ENCODE peak calls at places on chromosomes 2 and 18, in five cellular contexts. M, D, Y, S and Q are unnamed samples.

GRCh38 chr2:220646424-220646823 is 925.7 kb downstream of the EPHA4 start:
- DNase-seq in M (no peak), D (no peak), Y (no peak), S (no peak), Q (peak; percentile 62)

GRCh38 chr2:222904557-222905258 is 43.9 kb downstream of the ACSL3 start:
- DNase-seq in M (no peak), D (peak; percentile 56), Y (no peak), S (no peak), Q (no peak)

GRCh38 chr2:75547345-75548035 is 13.2 kb downstream of the EVA1A start:
- DNase-seq in M (no peak), D (no peak), Y (no peak), S (no peak), Q (no peak)

GRCh38 chr2:88932677-88933076 is 241.2 kb downstream of the RPIA start:
- DNase-seq in M (no peak), D (no peak), Y (no peak), S (no peak), Q (no peak)

GRCh38 chr18:58536534-58537271 is 92.2 kb downstream of the ALPK2 start:
- DNase-seq in M (no peak), D (no peak), Y (no peak), S (no peak), Q (peak; percentile 42)

GRCh38 chr2:58516695-58517094 is 275.6 kb upstream of the FANCL start:
- DNase-seq in M (no peak), D (no peak), Y (no peak), S (no peak), Q (no peak)

GRCh38 chr2:150165988-150166965 is 321.2 kb downstream of the RND3 start:
- DNase-seq in M (peak; percentile 36), D (no peak), Y (peak; percentile 43), S (no peak), Q (no peak)

GRCh38 chr2:30224147-30224546 is 7.2 kb upstream of the LBH start:
- DNase-seq in M (no peak), D (no peak), Y (no peak), S (no peak), Q (no peak)

GRCh38 chr2:121699421-121700328 is 37.0 kb downstream of the NIFK start:
- DNase-seq in M (no peak), D (peak; percentile 77), Y (no peak), S (peak; percentile 9), Q (no peak)

GRCh38 chr18:3816601-3817363 is 366.8 kb downstream of the TGIF1 start:
- DNase-seq in M (no peak), D (peak; percentile 41), Y (no peak), S (no peak), Q (no peak)

GRCh38 chr2:75548036-75548573 is 12.6 kb downstream of the EVA1A start:
- DNase-seq in M (no peak), D (no peak), Y (peak; percentile 19), S (no peak), Q (no peak)

GRCh38 chr2:194822097-194822496 is 834.9 kb upstream of the SLC39A10 start:
- DNase-seq in M (no peak), D (no peak), Y (no peak), S (no peak), Q (no peak)

GRCh38 chr2:109335586-109336266 is 206.7 kb downstream of the SH3RF3 start:
- DNase-seq in M (no peak), D (peak; percentile 58), Y (no peak), S (no peak), Q (peak; percentile 76)

GRCh38 chr2:69054431-69054830 is 41.5 kb downstream of the ANTXR1 start:
- DNase-seq in M (no peak), D (no peak), Y (no peak), S (no peak), Q (no peak)

GRCh38 chr2:168378960-168379669 is 77.0 kb upstream of the CERS6 start:
- DNase-seq in M (no peak), D (no peak), Y (no peak), S (no peak), Q (no peak)

GRCh38 chr2:167052825-167053224 is 164.5 kb downstream of the XIRP2 start:
- DNase-seq in M (no peak), D (peak; percentile 10), Y (no peak), S (no peak), Q (no peak)

GRCh38 chr2:159090514-159091201 is 122.2 kb downstream of the TANC1 start:
- DNase-seq in M (no peak), D (no peak), Y (no peak), S (peak; percentile 96), Q (no peak)

GRCh38 chr2:7773362-7773973 is 856.3 kb downstream of the RNF144A start:
- DNase-seq in M (no peak), D (no peak), Y (no peak), S (no peak), Q (peak; percentile 19)